ENCODE peak calls at places on chromosomes 4 and X, in four cellular contexts. Z, X, P and L are unnamed samples.

GRCh38 chr4:96193061-96193460 is 353.2 kb downstream of the PDHA2 start:
- DNase-seq in Z (no peak), X (no peak), P (no peak), L (no peak)

GRCh38 chr4:9875516-9875915 is 94.1 kb downstream of the DRD5 start:
- DNase-seq in Z (no peak), X (no peak), P (no peak), L (no peak)

GRCh38 chrX:2696698-2697215 is 5.7 kb downstream of the CD99 start:
- DNase-seq in Z (peak; percentile 57), X (peak; percentile 91), P (peak; percentile 83), L (peak; percentile 14)

GRCh38 chrX:136710324-136710951 is 62.5 kb downstream of the CD40LG start:
- DNase-seq in Z (no peak), X (no peak), P (peak; percentile 38), L (no peak)

GRCh38 chrX:25219480-25219879 is 203.7 kb upstream of the ARX start:
- DNase-seq in Z (no peak), X (no peak), P (no peak), L (no peak)

GRCh38 chr4:174631901-174632758 is 109.8 kb upstream of the HPGD start:
- DNase-seq in Z (no peak), X (peak; percentile 18), P (peak; percentile 71), L (peak; percentile 66)

GRCh38 chr4:115090483-115091075 is 22.8 kb downstream of the NDST4 start:
- DNase-seq in Z (no peak), X (no peak), P (peak; percentile 53), L (peak; percentile 65)

GRCh38 chr4:53436251-53436650 is 58.8 kb downstream of the FIP1L1 start:
- DNase-seq in Z (no peak), X (no peak), P (no peak), L (no peak)

GRCh38 chr4:25727711-25728493 is 72.3 kb downstream of the SLC34A2 start:
- DNase-seq in Z (peak; percentile 25), X (no peak), P (no peak), L (no peak)